ENCODE peak calls at places on chromosomes 12 and 14, in six cellular contexts. T is progenitor cell of endocrine pancreas, G is PC-9, C is MM.1S, H is RWPE1, U is OCI-LY7. J is an unnamed sample.

GRCh38 chr12:122903704-122904034 is 7.7 kb upstream of the VPS37B start:
- DNase-seq in T (no peak), G (no peak), C (no peak), H (no peak), U (no peak), J (no peak)

GRCh38 chr12:46555379-46555778 is 182.8 kb upstream of the SLC38A2 start:
- DNase-seq in T (no peak), G (no peak), C (peak; percentile 15), H (no peak), U (no peak), J (no peak)

GRCh38 chr14:101039755-101040138 is 136.2 kb upstream of the RTL1 start:
- DNase-seq in T (no peak), G (no peak), C (no peak), H (no peak), U (no peak), J (no peak)

GRCh38 chr14:91215381-91215780 is 29.1 kb downstream of the GPR68 start:
- DNase-seq in T (no peak), G (no peak), C (no peak), H (no peak), U (no peak), J (no peak)

GRCh38 chr14:33363687-33364086 is 425.0 kb downstream of the NPAS3 start:
- DNase-seq in T (no peak), G (no peak), C (no peak), H (no peak), U (no peak), J (no peak)

GRCh38 chr14:69693145-69693544 is 73.8 kb upstream of the SRSF5 start:
- DNase-seq in T (no peak), G (no peak), C (peak; percentile 12), H (no peak), U (peak; percentile 89), J (peak; percentile 35)

GRCh38 chr14:32202468-32202865 is 602 bp downstream of the RNU6-8 start:
- DNase-seq in T (no peak), G (no peak), C (no peak), H (no peak), U (no peak), J (no peak)

GRCh38 chr14:77281852-77282251 is 10.8 kb upstream of the NGB start:
- DNase-seq in T (no peak), G (no peak), C (no peak), H (no peak), U (no peak), J (no peak)

GRCh38 chr14:104361101-104361591 is 218.4 kb upstream of the C14orf180 start:
- DNase-seq in T (no peak), G (no peak), C (no peak), H (no peak), U (no peak), J (no peak)

GRCh38 chr12:32301216-32301615 is 98.1 kb upstream of the FGD4 start:
- DNase-seq in T (no peak), G (no peak), C (no peak), H (no peak), U (peak; percentile 22), J (no peak)

GRCh38 chr12:2138871-2139308 is 86.1 kb downstream of the CACNA1C start:
- DNase-seq in T (no peak), G (no peak), C (no peak), H (no peak), U (no peak), J (no peak)

GRCh38 chr12:26704684-26705475 is 128.1 kb downstream of the ITPR2 start:
- DNase-seq in T (no peak), G (no peak), C (no peak), H (no peak), U (no peak), J (no peak)

GRCh38 chr14:55739967-55740707 is 160.1 kb downstream of the KTN1 start:
- DNase-seq in T (no peak), G (no peak), C (no peak), H (no peak), U (no peak), J (no peak)

GRCh38 chr14:55745906-55746305 is 165.9 kb downstream of the KTN1 start:
- DNase-seq in T (no peak), G (no peak), C (no peak), H (no peak), U (no peak), J (no peak)

GRCh38 chr14:55744321-55744720 is 164.3 kb downstream of the KTN1 start:
- DNase-seq in T (no peak), G (no peak), C (no peak), H (no peak), U (no peak), J (no peak)

GRCh38 chr14:55746533-55746932 is 166.5 kb downstream of the KTN1 start:
- DNase-seq in T (no peak), G (no peak), C (no peak), H (no peak), U (no peak), J (no peak)

DNA sequence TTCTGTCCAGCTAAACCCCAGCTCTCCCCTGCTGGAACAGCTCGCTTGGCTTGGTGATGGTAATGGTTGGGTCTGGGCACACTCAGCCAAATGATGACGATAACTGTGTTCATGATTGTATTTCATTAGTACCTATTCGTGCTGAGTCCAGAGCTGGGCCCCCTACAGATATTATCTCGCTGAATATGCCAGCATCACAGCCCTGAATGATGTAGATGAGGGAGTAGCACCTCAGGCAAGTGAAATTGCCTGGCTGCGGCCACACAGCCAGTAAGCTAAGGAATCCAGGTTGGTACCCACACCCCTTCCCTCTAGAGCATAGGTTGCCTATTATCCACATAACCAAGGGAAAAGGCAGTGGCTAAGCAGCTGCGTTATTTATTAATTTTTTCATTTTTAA is 163.5 kb downstream of the KTN1 start:
- DNase-seq in T (no peak), G (no peak), C (no peak), H (no peak), U (no peak), J (no peak)
- TF ChIP-seq CTCF in T (no peak), G (no peak), C (no peak), H (no peak), U (no peak), J (no peak)

GRCh38 chr12:126347421-126347820 is 1282.2 kb downstream of the AACS start:
- DNase-seq in T (no peak), G (no peak), C (no peak), H (no peak), U (no peak), J (no peak)
- TF ChIP-seq CTCF in T (peak; percentile 45), G (peak; percentile 38), C (no peak), H (no peak), U (peak; percentile 50), J (no peak)

DNA sequence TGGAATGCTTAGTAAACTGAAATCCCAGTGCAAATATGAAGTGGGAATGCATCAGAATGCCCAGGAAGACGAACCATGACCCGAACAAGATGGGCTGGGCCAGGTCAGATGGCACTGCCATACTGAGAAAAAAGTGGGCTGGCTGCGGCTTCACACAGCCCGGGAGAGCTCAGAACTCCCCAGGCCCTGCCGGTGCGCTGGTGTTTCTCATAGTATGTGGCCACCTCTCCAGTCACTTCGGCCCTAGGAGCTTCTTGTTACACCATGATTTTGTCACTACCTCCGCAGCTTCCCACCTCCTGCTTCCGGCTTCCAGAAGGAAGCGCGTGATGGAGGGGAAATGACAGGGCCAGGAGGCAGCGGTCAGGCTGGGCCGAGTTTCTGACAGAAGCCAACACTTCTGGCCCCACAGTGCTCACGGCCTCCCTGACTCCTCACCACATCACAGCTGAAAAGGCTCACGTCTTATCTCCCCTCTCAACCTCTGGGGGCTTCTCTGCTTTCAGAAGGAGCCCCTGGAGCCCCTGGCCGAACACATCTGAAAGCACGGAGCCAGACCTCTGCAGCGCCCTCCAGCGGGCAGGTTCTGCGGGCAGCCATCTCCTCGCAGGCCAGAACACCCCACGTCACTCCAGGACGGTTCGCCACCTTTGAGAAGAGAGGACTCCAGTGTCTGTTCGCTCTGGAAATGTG is 30.7 kb downstream of the DAD1 start:
- DNase-seq in T (no peak), G (no peak), C (no peak), H (no peak), U (peak; percentile 71), J (no peak)
- TF ChIP-seq CTCF in T (peak; percentile 31), G (no peak), C (no peak), H (no peak), U (peak; percentile 89), J (no peak)

GRCh38 chr14:102827716-102828115 is 50.5 kb downstream of the TRAF3 start:
- DNase-seq in T (no peak), G (no peak), C (no peak), H (no peak), U (no peak), J (no peak)
- TF ChIP-seq CTCF in T (no peak), G (no peak), C (no peak), H (no peak), U (no peak), J (no peak)